ENCODE peak calls at places on chromosomes 12 and 14, in ten cellular contexts. R is astrocyte of the spinal cord; N is lower lobe of right lung; C is GM18507; E is NK-92 treated with Interleukin-12 subunit alpha and Interleukin-12 subunit beta, amount 100 ng/mL, for 24 hours; U is activated T-cell treated with anti-CD3 and anti-CD28 coated beads, Interleukin-2, amount 50 U/mL, for 72 hours; B is NCI-H2081 treated with DMSO at 0.1 percent for 48 hours; Z is activated CD4-positive, alpha-beta T cell treated with anti-CD3 and anti-CD28 coated beads for 1 hour; I is EL; D is islet precursor cell. A is an unnamed sample.

GRCh38 chr12:111777345-111778045 is 10.8 kb downstream of the ALDH2 start:
- DNase-seq in B (no peak), D (no peak), N (peak), U (no peak), R (no peak), C (no peak), Z (no peak), E (no peak), I (no peak), A (no peak)

GRCh38 chr14:26595922-26596721 is 1.7 kb downstream of the NOVA1 start:
- DNase-seq in E (no peak), R (peak), B (no peak), U (no peak), Z (no peak), I (no peak), C (no peak), D (no peak), N (no peak), A (no peak)

GRCh38 chr14:80055912-80056801 is 155.1 kb downstream of the DIO2 start:
- DNase-seq in I (peak), U (peak), Z (no peak), E (peak), N (no peak), R (peak), D (peak), C (no peak), B (no peak), A (no peak)

GRCh38 chr12:55891310-55891709 is 36.4 kb downstream of the PYM1 start:
- DNase-seq in I (no peak), B (no peak), Z (no peak), R (no peak), N (no peak), C (no peak), D (no peak), E (no peak), U (no peak), A (no peak)

GRCh38 chr14:104690266-104690711 is 871 bp downstream of the INF2 start:
- DNase-seq in E (no peak), N (no peak), R (no peak), B (no peak), U (no peak), D (no peak), Z (no peak), I (no peak), C (no peak), A (no peak)

GRCh38 chr14:33943081-33943480 is 7.8 kb downstream of the EGLN3 start:
- DNase-seq in N (no peak), E (no peak), R (no peak), U (no peak), B (peak), Z (no peak), C (no peak), D (no peak), I (no peak), A (no peak)

GRCh38 chr14:38548091-38548490 is 292.2 kb upstream of the CLEC14A start:
- DNase-seq in U (no peak), E (no peak), C (no peak), I (peak), D (no peak), B (no peak), N (no peak), Z (no peak), R (no peak), A (no peak)

GRCh38 chr12:55865327-55865726 is 22.6 kb upstream of the MMP19 start:
- DNase-seq in N (no peak), D (no peak), U (no peak), I (no peak), R (no peak), B (no peak), E (no peak), C (no peak), Z (no peak), A (no peak)

GRCh38 chr14:81710232-81710845 is 176.7 kb upstream of the SEL1L start:
- DNase-seq in R (peak), E (no peak), N (no peak), D (no peak), B (no peak), C (no peak), U (peak), I (peak), Z (no peak), A (no peak)

GRCh38 chr12:111467862-111468245 is 62.1 kb downstream of the SH2B3 start:
- DNase-seq in D (no peak), N (no peak), Z (no peak), I (peak), E (no peak), C (no peak), B (no peak), U (no peak), R (no peak), A (no peak)

GRCh38 chr14:30193791-30194407 is 266.3 kb upstream of the PRKD1 start:
- DNase-seq in C (no peak), E (no peak), U (no peak), I (peak), N (no peak), B (no peak), D (no peak), Z (no peak), R (peak), A (no peak)

GRCh38 chr12:124441443-124442190 is 125.8 kb downstream of the NCOR2 start:
- DNase-seq in E (no peak), D (no peak), N (no peak), B (no peak), U (no peak), Z (no peak), R (peak), C (no peak), I (peak), A (peak)

GRCh38 chr12:53502983-53503728 is 2.1 kb downstream of the TARBP2 start:
- DNase-seq in E (no peak), D (peak), C (no peak), B (no peak), N (no peak), Z (no peak), R (no peak), U (no peak), I (no peak), A (no peak)

GRCh38 chr14:66624319-66624937 is 116.5 kb downstream of the GPHN start:
- DNase-seq in D (peak), E (no peak), C (no peak), U (peak), Z (no peak), N (no peak), B (peak), I (peak), R (peak), A (no peak)

GRCh38 chr12:61365001-61365400 is 895.2 kb upstream of the USP15 start:
- DNase-seq in U (no peak), I (no peak), Z (no peak), D (no peak), C (no peak), B (no peak), E (no peak), R (no peak), N (no peak), A (no peak)

GRCh38 chr12:573226-573625 is 90.0 kb downstream of the NINJ2 start:
- DNase-seq in I (no peak), B (no peak), D (peak), R (no peak), C (no peak), N (no peak), Z (no peak), E (no peak), U (no peak), A (no peak)

GRCh38 chr14:69850086-69850735 is 29.0 kb upstream of the SMOC1 start:
- DNase-seq in I (no peak), U (no peak), C (no peak), Z (no peak), D (no peak), E (no peak), R (peak), N (no peak), B (no peak), A (no peak)

GRCh38 chr14:72916174-72916573 is 10.1 kb upstream of the DCAF4 start:
- DNase-seq in U (no peak), I (peak), R (peak), E (no peak), B (no peak), Z (no peak), N (no peak), D (no peak), C (no peak), A (no peak)

GRCh38 chr12:82176016-82176415 is 182.2 kb downstream of the CCDC59 start:
- DNase-seq in B (no peak), R (peak), C (no peak), N (no peak), E (no peak), U (no peak), Z (no peak), I (no peak), D (no peak), A (no peak)

GRCh38 chr12:39638840-39639239 is 19.2 kb upstream of the ABCD2 start:
- DNase-seq in I (no peak), C (no peak), N (no peak), D (no peak), B (no peak), Z (no peak), U (no peak), R (no peak), E (no peak), A (no peak)

GRCh38 chr12:50271724-50272247 is 11.5 kb downstream of the LIMA1 start:
- DNase-seq in C (no peak), R (peak), D (no peak), U (no peak), I (no peak), Z (no peak), E (no peak), B (no peak), N (no peak), A (no peak)

GRCh38 chr12:115070313-115070712 is 386.3 kb upstream of the TBX3 start:
- DNase-seq in R (no peak), D (no peak), N (no peak), B (no peak), U (no peak), Z (no peak), E (no peak), I (no peak), C (no peak), A (no peak)

GRCh38 chr12:109462868-109463692 is 14.0 kb downstream of the KCTD10 start:
- DNase-seq in N (peak), I (peak), R (peak), E (no peak), D (peak), C (no peak), U (no peak), B (no peak), Z (no peak), A (peak)

GRCh38 chr14:55129428-55130193 is 559 bp downstream of the LGALS3 start:
- DNase-seq in B (no peak), E (peak), D (peak), U (peak), C (peak), N (peak), I (peak), R (peak), Z (peak), A (peak)

GRCh38 chr14:72126561-72126960 is 194.3 kb downstream of the RGS6 start:
- DNase-seq in E (no peak), C (no peak), B (no peak), I (no peak), Z (no peak), N (no peak), U (no peak), R (no peak), D (no peak), A (no peak)

GRCh38 chr12:17062296-17063061 is 456.5 kb upstream of the LMO3 start:
- DNase-seq in Z (no peak), C (no peak), I (no peak), B (peak), R (no peak), D (no peak), N (no peak), E (no peak), U (no peak), A (no peak)

GRCh38 chr14:99687284-99688209 is 3.4 kb downstream of the CYP46A1 start:
- DNase-seq in Z (no peak), C (no peak), U (peak), R (no peak), B (no peak), I (no peak), D (peak), E (no peak), N (no peak), A (no peak)

GRCh38 chr14:65164068-65164824 is 61.9 kb upstream of the MAX start:
- DNase-seq in D (no peak), E (no peak), Z (no peak), C (no peak), N (no peak), U (peak), I (peak), R (peak), B (peak), A (peak)

GRCh38 chr14:99318091-99318958 is 46.3 kb upstream of the BCL11B start:
- DNase-seq in I (no peak), E (no peak), C (no peak), N (no peak), Z (no peak), R (no peak), B (no peak), D (peak), U (no peak), A (no peak)

GRCh38 chr14:64971890-64972785 is at the start of gene RAB15:
- DNase-seq in Z (no peak), D (peak), I (peak), U (peak), N (no peak), B (no peak), E (no peak), R (no peak), C (no peak), A (peak)

GRCh38 chr12:78870539-78870938 is 6.0 kb downstream of the SYT1 start:
- DNase-seq in C (no peak), U (no peak), R (no peak), I (no peak), E (no peak), D (no peak), N (no peak), B (no peak), Z (no peak), A (no peak)

GRCh38 chr12:122635471-122635870 is 67.7 kb downstream of the HCAR2 start:
- DNase-seq in E (no peak), U (no peak), C (no peak), B (no peak), D (no peak), Z (no peak), N (no peak), R (no peak), I (no peak), A (no peak)

GRCh38 chr14:79091381-79091963 is 921.3 kb downstream of the NRXN3 start:
- DNase-seq in I (no peak), E (no peak), C (no peak), Z (no peak), D (no peak), U (no peak), R (no peak), N (no peak), B (no peak), A (no peak)

GRCh38 chr12:93594766-93595165 is 22.3 kb downstream of the SOCS2 start:
- DNase-seq in Z (no peak), N (no peak), R (no peak), C (no peak), B (no peak), D (no peak), U (no peak), I (no peak), E (no peak), A (no peak)

A was measured in H54.